ENCODE peak calls at places on chromosomes 4 and X, in eight cellular contexts. One of them, this sample, is unnamed.

GRCh38 chr4:147355849-147356248 is 125.0 kb upstream of the EDNRA start:
- DNase-seq in testis: no peak
- DNase-seq in spleen: no peak
- DNase-seq in endothelial cell of umbilical vein: peak; percentile 39
- DNase-seq in fibroblast of lung: peak; percentile 91
- DNase-seq in HCT116: no peak
- DNase-seq in AG04450: peak; percentile 69
- DNase-seq in glutamatergic neuron: no peak
- DNase-seq in this sample: peak; percentile 71

GRCh38 chr4:167282171-167282864 is 48.0 kb upstream of the SPOCK3 start:
- DNase-seq in testis: no peak
- DNase-seq in spleen: no peak
- DNase-seq in endothelial cell of umbilical vein: peak; percentile 20
- DNase-seq in fibroblast of lung: peak; percentile 37
- DNase-seq in HCT116: no peak
- DNase-seq in AG04450: no peak
- DNase-seq in glutamatergic neuron: no peak
- DNase-seq in this sample: no peak

GRCh38 chrX:25049347-25049746 is 33.6 kb upstream of the ARX start:
- DNase-seq in testis: no peak
- DNase-seq in spleen: no peak
- DNase-seq in endothelial cell of umbilical vein: no peak
- DNase-seq in fibroblast of lung: peak; percentile 20
- DNase-seq in HCT116: no peak
- DNase-seq in AG04450: no peak
- DNase-seq in glutamatergic neuron: no peak
- DNase-seq in this sample: no peak

GRCh38 chr4:142883433-142883832 is 37.3 kb upstream of the INPP4B start:
- DNase-seq in testis: no peak
- DNase-seq in spleen: no peak
- DNase-seq in endothelial cell of umbilical vein: peak; percentile 12
- DNase-seq in fibroblast of lung: peak; percentile 2
- DNase-seq in HCT116: peak; percentile 12
- DNase-seq in AG04450: no peak
- DNase-seq in glutamatergic neuron: no peak
- DNase-seq in this sample: no peak

GRCh38 chr4:161650812-161651211 is 513.0 kb downstream of the FSTL5 start:
- DNase-seq in testis: no peak
- DNase-seq in spleen: no peak
- DNase-seq in endothelial cell of umbilical vein: no peak
- DNase-seq in fibroblast of lung: no peak
- DNase-seq in HCT116: no peak
- DNase-seq in AG04450: no peak
- DNase-seq in glutamatergic neuron: no peak
- DNase-seq in this sample: no peak

GRCh38 chr4:55175779-55176231 is 50.4 kb upstream of the KDR start:
- DNase-seq in testis: no peak
- DNase-seq in spleen: no peak
- DNase-seq in endothelial cell of umbilical vein: peak; percentile 66
- DNase-seq in fibroblast of lung: peak; percentile 85
- DNase-seq in HCT116: peak; percentile 60
- DNase-seq in AG04450: no peak
- DNase-seq in glutamatergic neuron: no peak
- DNase-seq in this sample: peak; percentile 82

GRCh38 chr4:4461850-4462249 is 74.9 kb downstream of the NSG1 start:
- DNase-seq in testis: no peak
- DNase-seq in spleen: no peak
- DNase-seq in endothelial cell of umbilical vein: no peak
- DNase-seq in fibroblast of lung: no peak
- DNase-seq in HCT116: no peak
- DNase-seq in AG04450: no peak
- DNase-seq in glutamatergic neuron: no peak
- DNase-seq in this sample: no peak

GRCh38 chr4:177351611-177352010 is 41.9 kb downstream of the NEIL3 start:
- DNase-seq in testis: no peak
- DNase-seq in spleen: no peak
- DNase-seq in endothelial cell of umbilical vein: no peak
- DNase-seq in fibroblast of lung: no peak
- DNase-seq in HCT116: no peak
- DNase-seq in AG04450: no peak
- DNase-seq in glutamatergic neuron: no peak
- DNase-seq in this sample: no peak

GRCh38 chr4:120755864-120756263 is 166.7 kb downstream of the PRDM5 start:
- DNase-seq in testis: no peak
- DNase-seq in spleen: no peak
- DNase-seq in endothelial cell of umbilical vein: no peak
- DNase-seq in fibroblast of lung: no peak
- DNase-seq in HCT116: no peak
- DNase-seq in AG04450: no peak
- DNase-seq in glutamatergic neuron: no peak
- DNase-seq in this sample: no peak

GRCh38 chrX:21838937-21839333 is 482 bp upstream of the MBTPS2 start:
- DNase-seq in testis: no peak
- DNase-seq in spleen: no peak
- DNase-seq in endothelial cell of umbilical vein: no peak
- DNase-seq in fibroblast of lung: peak; percentile 25
- DNase-seq in HCT116: no peak
- DNase-seq in AG04450: no peak
- DNase-seq in glutamatergic neuron: no peak
- DNase-seq in this sample: no peak

GRCh38 chr4:143773998-143774898 is 73.8 kb upstream of the FREM3 start:
- DNase-seq in testis: peak; percentile 84
- DNase-seq in spleen: no peak
- DNase-seq in endothelial cell of umbilical vein: peak; percentile 32
- DNase-seq in fibroblast of lung: peak; percentile 44
- DNase-seq in HCT116: peak; percentile 58
- DNase-seq in AG04450: peak; percentile 11
- DNase-seq in glutamatergic neuron: peak; percentile 54
- DNase-seq in this sample: peak; percentile 66

GRCh38 chr4:146415829-146416228 is 105.9 kb downstream of the SLC10A7 start:
- DNase-seq in testis: no peak
- DNase-seq in spleen: no peak
- DNase-seq in endothelial cell of umbilical vein: no peak
- DNase-seq in fibroblast of lung: no peak
- DNase-seq in HCT116: no peak
- DNase-seq in AG04450: no peak
- DNase-seq in glutamatergic neuron: no peak
- DNase-seq in this sample: no peak

GRCh38 chr4:97819314-97819713 is 324.0 kb downstream of the STPG2 start:
- DNase-seq in testis: no peak
- DNase-seq in spleen: no peak
- DNase-seq in endothelial cell of umbilical vein: peak; percentile 56
- DNase-seq in fibroblast of lung: no peak
- DNase-seq in HCT116: no peak
- DNase-seq in AG04450: no peak
- DNase-seq in glutamatergic neuron: no peak
- DNase-seq in this sample: no peak

GRCh38 chr4:103719320-103720204 is at the start of gene TACR3:
- DNase-seq in testis: peak; percentile 14
- DNase-seq in spleen: peak; percentile 65
- DNase-seq in endothelial cell of umbilical vein: no peak
- DNase-seq in fibroblast of lung: peak; percentile 8
- DNase-seq in HCT116: no peak
- DNase-seq in AG04450: no peak
- DNase-seq in glutamatergic neuron: peak; percentile 66
- DNase-seq in this sample: no peak

GRCh38 chrX:17687648-17688047 is 49.6 kb upstream of the SCML1 start:
- DNase-seq in testis: no peak
- DNase-seq in spleen: no peak
- DNase-seq in endothelial cell of umbilical vein: no peak
- DNase-seq in fibroblast of lung: no peak
- DNase-seq in HCT116: no peak
- DNase-seq in AG04450: no peak
- DNase-seq in glutamatergic neuron: no peak
- DNase-seq in this sample: no peak

GRCh38 chr4:123547818-123548200 is 151.2 kb downstream of the SPRY1 start:
- DNase-seq in testis: no peak
- DNase-seq in spleen: no peak
- DNase-seq in endothelial cell of umbilical vein: no peak
- DNase-seq in fibroblast of lung: no peak
- DNase-seq in HCT116: no peak
- DNase-seq in AG04450: no peak
- DNase-seq in glutamatergic neuron: no peak
- DNase-seq in this sample: no peak

GRCh38 chr4:79650794-79651431 is 242.9 kb upstream of the GK2 start:
- DNase-seq in testis: no peak
- DNase-seq in spleen: no peak
- DNase-seq in endothelial cell of umbilical vein: peak; percentile 96
- DNase-seq in fibroblast of lung: peak; percentile 81
- DNase-seq in HCT116: no peak
- DNase-seq in AG04450: peak; percentile 61
- DNase-seq in glutamatergic neuron: no peak
- DNase-seq in this sample: no peak

GRCh38 chrX:100911731-100912130 is 17.0 kb downstream of the XKRX start:
- DNase-seq in testis: no peak
- DNase-seq in spleen: no peak
- DNase-seq in endothelial cell of umbilical vein: peak; percentile 5
- DNase-seq in fibroblast of lung: peak; percentile 11
- DNase-seq in HCT116: no peak
- DNase-seq in AG04450: no peak
- DNase-seq in glutamatergic neuron: no peak
- DNase-seq in this sample: peak; percentile 33

GRCh38 chr4:37561803-37562207 is 124.4 kb downstream of the RELL1 start:
- DNase-seq in testis: no peak
- DNase-seq in spleen: no peak
- DNase-seq in endothelial cell of umbilical vein: peak; percentile 42
- DNase-seq in fibroblast of lung: peak; percentile 93
- DNase-seq in HCT116: no peak
- DNase-seq in AG04450: peak; percentile 23
- DNase-seq in glutamatergic neuron: no peak
- DNase-seq in this sample: peak; percentile 72

GRCh38 chr4:8241895-8242696 is 27.5 kb upstream of the HTRA3 start:
- DNase-seq in testis: peak; percentile 90
- DNase-seq in spleen: peak; percentile 96
- DNase-seq in endothelial cell of umbilical vein: peak; percentile 71
- DNase-seq in fibroblast of lung: peak; percentile 87
- DNase-seq in HCT116: peak; percentile 22
- DNase-seq in AG04450: peak; percentile 66
- DNase-seq in glutamatergic neuron: peak; percentile 98
- DNase-seq in this sample: peak; percentile 64

GRCh38 chr4:119738901-119739300 is 110.3 kb upstream of the PDE5A start:
- DNase-seq in testis: no peak
- DNase-seq in spleen: no peak
- DNase-seq in endothelial cell of umbilical vein: no peak
- DNase-seq in fibroblast of lung: no peak
- DNase-seq in HCT116: no peak
- DNase-seq in AG04450: no peak
- DNase-seq in glutamatergic neuron: no peak
- DNase-seq in this sample: no peak

GRCh38 chr4:2025817-2026216 is 17.0 kb upstream of the NELFA start:
- DNase-seq in testis: no peak
- DNase-seq in spleen: no peak
- DNase-seq in endothelial cell of umbilical vein: no peak
- DNase-seq in fibroblast of lung: no peak
- DNase-seq in HCT116: no peak
- DNase-seq in AG04450: no peak
- DNase-seq in glutamatergic neuron: no peak
- DNase-seq in this sample: no peak

GRCh38 chr4:2024683-2025082 is 15.9 kb upstream of the NELFA start:
- DNase-seq in testis: no peak
- DNase-seq in spleen: no peak
- DNase-seq in endothelial cell of umbilical vein: no peak
- DNase-seq in fibroblast of lung: no peak
- DNase-seq in HCT116: no peak
- DNase-seq in AG04450: no peak
- DNase-seq in glutamatergic neuron: no peak
- DNase-seq in this sample: no peak
- TF ChIP-seq CTCF in testis: no peak
- TF ChIP-seq CTCF in spleen: no peak
- TF ChIP-seq CTCF in endothelial cell of umbilical vein: no peak
- TF ChIP-seq CTCF in fibroblast of lung: no peak
- TF ChIP-seq CTCF in HCT116: no peak
- TF ChIP-seq CTCF in AG04450: no peak
- TF ChIP-seq CTCF in glutamatergic neuron: no peak
- TF ChIP-seq CTCF in this sample: no peak

DNA sequence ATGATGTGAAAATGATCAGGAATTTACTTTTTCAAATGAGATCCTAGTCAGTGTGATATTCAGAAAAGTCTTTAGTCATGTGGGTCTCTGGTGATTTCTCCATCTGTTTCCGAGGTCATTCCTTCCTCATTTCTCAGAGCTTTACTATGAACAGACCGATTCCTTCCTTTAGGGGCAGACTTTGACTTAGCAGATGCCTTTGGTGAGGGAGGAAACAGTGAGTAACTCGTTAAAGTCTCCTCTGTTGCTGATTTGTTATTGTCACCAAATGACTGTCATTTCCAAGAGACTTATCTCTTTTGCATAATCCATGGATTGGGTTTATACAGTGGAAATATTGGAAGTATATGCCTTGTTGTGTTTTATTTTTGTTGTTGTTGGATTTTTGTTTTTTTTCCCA is 76.2 kb upstream of the CD99 start:
- DNase-seq in testis: no peak
- DNase-seq in spleen: no peak
- DNase-seq in endothelial cell of umbilical vein: peak; percentile 87
- DNase-seq in fibroblast of lung: peak; percentile 81
- DNase-seq in HCT116: no peak
- DNase-seq in AG04450: peak; percentile 48
- DNase-seq in glutamatergic neuron: no peak
- DNase-seq in this sample: peak; percentile 88
- TF ChIP-seq CTCF in testis: no peak
- TF ChIP-seq CTCF in spleen: no peak
- TF ChIP-seq CTCF in endothelial cell of umbilical vein: peak; percentile 36
- TF ChIP-seq CTCF in fibroblast of lung: peak; percentile 58
- TF ChIP-seq CTCF in HCT116: no peak
- TF ChIP-seq CTCF in AG04450: peak; percentile 76
- TF ChIP-seq CTCF in glutamatergic neuron: no peak
- TF ChIP-seq CTCF in this sample: peak; percentile 71

DNA sequence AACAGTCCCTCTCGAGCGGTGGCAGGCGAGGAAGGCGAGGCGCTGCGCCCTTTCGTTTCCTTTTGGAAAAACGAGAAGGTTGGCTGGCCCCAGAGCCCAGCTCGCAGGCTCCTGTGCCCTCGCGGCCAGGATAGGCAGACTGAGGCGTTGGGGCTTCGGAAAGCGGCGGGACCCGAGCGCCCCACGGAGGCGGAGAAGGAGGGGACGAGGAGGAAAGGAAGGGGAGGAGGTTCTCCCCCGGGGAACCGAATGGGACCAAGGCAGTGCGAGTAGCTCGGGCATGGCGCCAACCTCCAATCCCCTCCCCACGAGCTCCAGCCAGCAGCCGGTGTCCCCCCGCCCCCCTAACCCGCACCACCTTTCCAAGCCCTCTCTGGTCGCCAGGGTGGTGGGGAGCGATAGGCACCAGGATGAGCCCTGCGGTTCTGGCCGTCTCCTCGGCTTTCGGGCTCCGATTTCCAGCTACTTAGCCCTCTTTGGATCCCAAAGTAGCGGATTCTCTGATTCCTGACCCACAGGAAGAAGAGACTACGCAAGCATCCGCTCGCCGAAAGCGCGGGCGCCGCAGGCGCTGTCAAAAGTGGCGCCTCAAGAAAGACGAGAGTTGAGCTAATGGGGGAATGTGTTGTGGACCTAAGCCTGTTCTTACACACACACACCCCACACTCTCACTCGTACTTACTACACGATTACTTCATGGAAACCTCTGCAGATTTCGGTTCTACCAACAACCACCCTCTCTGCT is 15.2 kb upstream of the ZIC3 start:
- DNase-seq in testis: no peak
- DNase-seq in spleen: no peak
- DNase-seq in endothelial cell of umbilical vein: no peak
- DNase-seq in fibroblast of lung: no peak
- DNase-seq in HCT116: no peak
- DNase-seq in AG04450: no peak
- DNase-seq in glutamatergic neuron: no peak
- DNase-seq in this sample: no peak
- TF ChIP-seq CTCF in testis: no peak
- TF ChIP-seq CTCF in spleen: no peak
- TF ChIP-seq CTCF in endothelial cell of umbilical vein: no peak
- TF ChIP-seq CTCF in fibroblast of lung: no peak
- TF ChIP-seq CTCF in HCT116: no peak
- TF ChIP-seq CTCF in AG04450: no peak
- TF ChIP-seq CTCF in glutamatergic neuron: no peak
- TF ChIP-seq CTCF in this sample: no peak

GRCh38 chrX:139936259-139936658 is 3.4 kb upstream of the ATP11C start:
- DNase-seq in testis: no peak
- DNase-seq in spleen: no peak
- DNase-seq in endothelial cell of umbilical vein: no peak
- DNase-seq in fibroblast of lung: no peak
- DNase-seq in HCT116: peak; percentile 6
- DNase-seq in AG04450: no peak
- DNase-seq in glutamatergic neuron: no peak
- DNase-seq in this sample: no peak
- TF ChIP-seq CTCF in testis: no peak
- TF ChIP-seq CTCF in spleen: no peak
- TF ChIP-seq CTCF in endothelial cell of umbilical vein: no peak
- TF ChIP-seq CTCF in fibroblast of lung: no peak
- TF ChIP-seq CTCF in HCT116: no peak
- TF ChIP-seq CTCF in AG04450: no peak
- TF ChIP-seq CTCF in glutamatergic neuron: no peak
- TF ChIP-seq CTCF in this sample: peak; percentile 28

This sample was measured in HFFc6.